ENCODE peak calls at places on chromosome 1, in ten cellular contexts. C is NCI-H1092 treated with DMSO at 0.1 percent for 48 hours; Y is Calu3; E is left ventricle myocardium superior; H is memory B cell; Z is activated CD4-positive, alpha-beta T cell treated with anti-CD3 and anti-CD28 coated beads, Interleukin-2, amount 50 U/mL, for 4 hours; L is brain microvascular endothelial cell; B is A549; M is GDM1; S is adipocyte. V is an unnamed sample.

GRCh38 chr1:145879775-145880174 is 5.9 kb downstream of the ANKRD35 start:
- DNase-seq in Y (no peak), C (peak), M (peak), L (no peak), B (no peak), S (no peak), E (no peak), H (no peak), Z (no peak), V (no peak)

GRCh38 chr1:35316264-35316663 is 47.8 kb downstream of the ZMYM4 start:
- DNase-seq in Y (no peak), S (no peak), B (no peak), E (no peak), C (no peak), H (no peak), L (no peak), Z (no peak), M (no peak), V (no peak)

GRCh38 chr1:36253463-36253862 is 29.2 kb downstream of the THRAP3 start:
- DNase-seq in H (no peak), C (no peak), E (no peak), Y (no peak), L (peak), Z (no peak), S (no peak), B (no peak), M (no peak), V (no peak)

GRCh38 chr1:84884671-84885389 is 8.2 kb downstream of the LPAR3 start:
- DNase-seq in Y (no peak), B (no peak), Z (no peak), M (no peak), S (peak), E (no peak), H (no peak), C (no peak), L (no peak), V (no peak)

GRCh38 chr1:211378844-211379243 is 52.2 kb downstream of the TRAF5 start:
- DNase-seq in L (peak), S (peak), H (no peak), Y (no peak), M (no peak), B (no peak), E (no peak), Z (no peak), C (no peak), V (peak)

GRCh38 chr1:157932082-157932481 is 61.4 kb upstream of the KIRREL1 start:
- DNase-seq in C (no peak), E (no peak), Y (no peak), Z (no peak), M (no peak), B (no peak), L (no peak), S (peak), H (no peak), V (no peak)

GRCh38 chr1:219771039-219771438 is 157.3 kb downstream of the SLC30A10 start:
- DNase-seq in S (peak), C (no peak), B (peak), M (no peak), Y (peak), H (no peak), L (peak), E (no peak), Z (no peak), V (peak)

GRCh38 chr1:158390342-158390741 is 8.9 kb downstream of the OR10T2 start:
- DNase-seq in B (no peak), L (no peak), C (no peak), M (no peak), Z (no peak), H (no peak), E (no peak), S (no peak), Y (no peak), V (no peak)

GRCh38 chr1:152044386-152044785 is 7.6 kb upstream of the S100A11 start:
- DNase-seq in L (no peak), Y (no peak), E (no peak), C (no peak), S (no peak), B (no peak), Z (no peak), H (no peak), M (no peak), V (no peak)